ENCODE peak calls at places on chromosomes 11 and 22, in four cellular contexts. T, A, P and J are unnamed samples.
A peak's percentile ranks its signal among the peaks of the same experiment; 100 is the strongest.

GRCh38 chr11:28026634-28027290 is 81.2 kb downstream of the KIF18A start:
- DNase-seq in T (no peak), A (no peak), P (no peak), J (no peak)

GRCh38 chr22:26398741-26399153 is 30.3 kb upstream of the ASPHD2 start:
- DNase-seq in T (peak; percentile 37), A (no peak), P (peak; percentile 41), J (peak; percentile 48)

GRCh38 chr11:75816561-75817239 is 1.7 kb downstream of the UVRAG start:
- DNase-seq in T (no peak), A (no peak), P (no peak), J (peak; percentile 11)

GRCh38 chr11:47351159-47352126 is 1.1 kb downstream of the MYBPC3 start:
- DNase-seq in T (no peak), A (no peak), P (no peak), J (no peak)

GRCh38 chr11:12287374-12288211 is 89.8 kb upstream of the PARVA start:
- DNase-seq in T (no peak), A (peak; percentile 30), P (peak; percentile 97), J (peak; percentile 80)

GRCh38 chr11:18192988-18193387 is 20.4 kb downstream of the MRGPRX4 start:
- DNase-seq in T (no peak), A (no peak), P (no peak), J (no peak)

GRCh38 chr22:38016182-38017078 is 32.1 kb upstream of the SOX10 start:
- DNase-seq in T (no peak), A (no peak), P (no peak), J (peak; percentile 23)

GRCh38 chr11:19244084-19244483 is 3.3 kb upstream of the E2F8 start:
- DNase-seq in T (no peak), A (no peak), P (no peak), J (no peak)

GRCh38 chr11:123505546-123506299 is 75.7 kb downstream of the GRAMD1B start:
- DNase-seq in T (no peak), A (no peak), P (no peak), J (peak; percentile 16)